ENCODE peak calls at places on chromosomes 11 and 22, in six cellular contexts. X is IMR-90, K is mesendoderm, E is neuronal stem cell, G is H1, P is mesenchymal stem cell. M is an unnamed sample.

GRCh38 chr22:45804986-45805325 is 133.3 kb downstream of the ATXN10 start:
- DNase-seq in X (peak), K (no peak), E (no peak), G (no peak), P (peak), M (no peak)

GRCh38 chr11:74677131-74677530 is 54.1 kb downstream of the CHRDL2 start:
- DNase-seq in X (no peak), K (no peak), E (no peak), G (peak), P (no peak), M (peak)

GRCh38 chr22:34236527-34236926 is 316.3 kb upstream of the LARGE1 start:
- DNase-seq in X (no peak), K (peak), E (no peak), G (no peak), P (no peak), M (no peak)

GRCh38 chr22:45534339-45535192 is 31.9 kb downstream of the FBLN1 start:
- DNase-seq in X (peak), K (no peak), E (no peak), G (no peak), P (peak), M (no peak)

GRCh38 chr11:3959015-3959917 is 103.8 kb downstream of the STIM1 start:
- DNase-seq in X (peak), K (peak), E (no peak), G (no peak), P (peak), M (no peak)

GRCh38 chr11:90229791-90230190 is 6.9 kb upstream of the CHORDC1 start:
- DNase-seq in X (peak), K (no peak), E (no peak), G (no peak), P (peak), M (no peak)

GRCh38 chr22:20273720-20274119 is 5.6 kb upstream of the RTN4R start:
- DNase-seq in X (no peak), K (no peak), E (no peak), G (no peak), P (no peak), M (no peak)

GRCh38 chr11:116595305-116595880 is 177.4 kb downstream of the BUD13 start:
- DNase-seq in X (no peak), K (no peak), E (no peak), G (no peak), P (no peak), M (no peak)

GRCh38 chr11:2149471-2150205 is 10.4 kb upstream of the IGF2 start:
- DNase-seq in X (no peak), K (no peak), E (no peak), G (no peak), P (no peak), M (no peak)

GRCh38 chr11:86978756-86979608 is 23.8 kb upstream of the FZD4 start:
- DNase-seq in X (peak), K (no peak), E (no peak), G (no peak), P (peak), M (no peak)
- H2BK15ac ChIP-seq in X (no peak), K (no peak), E (no peak), G (no peak), P (no peak), M (no peak)

DNA sequence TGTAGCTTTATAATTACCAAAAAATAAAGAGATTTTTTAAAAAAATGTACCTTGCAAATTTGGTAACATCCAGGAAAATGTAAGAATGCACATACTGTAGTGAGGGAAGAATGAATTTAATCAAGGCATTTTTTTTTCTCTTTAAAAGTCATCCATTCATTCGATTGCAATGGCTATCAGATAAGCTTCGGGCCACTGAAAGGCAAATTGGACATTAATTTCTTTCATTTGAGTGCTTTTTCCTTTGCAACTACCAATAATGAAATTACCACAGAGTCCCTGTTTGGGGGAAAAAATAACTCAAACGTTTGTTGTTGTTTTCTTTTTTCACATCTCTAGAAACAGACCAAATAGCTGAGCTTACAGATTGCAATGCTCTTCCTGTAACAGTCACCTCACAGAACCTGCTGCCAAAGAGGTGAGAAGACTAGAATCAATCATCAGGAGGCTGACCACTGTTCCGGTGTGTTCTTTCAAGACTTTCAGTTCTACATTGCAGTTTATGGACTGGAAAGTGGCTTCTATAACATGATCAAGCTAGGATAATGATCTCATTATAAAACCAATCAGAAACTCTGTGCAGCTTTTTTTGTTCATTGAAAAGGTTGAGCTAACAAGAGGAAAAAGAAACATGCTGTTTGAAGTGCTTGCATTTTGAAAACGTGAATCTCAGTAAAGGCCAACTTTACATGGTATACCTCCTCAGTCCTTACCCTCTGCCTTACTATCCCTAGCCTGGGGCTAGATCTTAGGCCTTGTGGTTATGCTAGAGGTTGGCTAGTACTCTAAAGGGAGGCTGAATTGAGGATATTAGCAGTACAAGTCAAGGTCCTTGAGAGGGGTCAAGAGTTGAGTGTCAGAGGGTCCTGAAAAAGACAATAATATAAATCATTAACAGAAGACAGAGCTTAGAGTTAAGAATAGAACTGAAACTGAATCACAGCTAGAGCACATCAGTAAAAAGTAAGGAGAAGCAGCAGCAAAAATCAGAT is 1276.1 kb downstream of the LRRC4C start:
- DNase-seq in X (no peak), K (no peak), E (no peak), G (no peak), P (no peak), M (no peak)
- H2BK15ac ChIP-seq in X (no peak), K (no peak), E (no peak), G (no peak), P (no peak), M (no peak)

DNA sequence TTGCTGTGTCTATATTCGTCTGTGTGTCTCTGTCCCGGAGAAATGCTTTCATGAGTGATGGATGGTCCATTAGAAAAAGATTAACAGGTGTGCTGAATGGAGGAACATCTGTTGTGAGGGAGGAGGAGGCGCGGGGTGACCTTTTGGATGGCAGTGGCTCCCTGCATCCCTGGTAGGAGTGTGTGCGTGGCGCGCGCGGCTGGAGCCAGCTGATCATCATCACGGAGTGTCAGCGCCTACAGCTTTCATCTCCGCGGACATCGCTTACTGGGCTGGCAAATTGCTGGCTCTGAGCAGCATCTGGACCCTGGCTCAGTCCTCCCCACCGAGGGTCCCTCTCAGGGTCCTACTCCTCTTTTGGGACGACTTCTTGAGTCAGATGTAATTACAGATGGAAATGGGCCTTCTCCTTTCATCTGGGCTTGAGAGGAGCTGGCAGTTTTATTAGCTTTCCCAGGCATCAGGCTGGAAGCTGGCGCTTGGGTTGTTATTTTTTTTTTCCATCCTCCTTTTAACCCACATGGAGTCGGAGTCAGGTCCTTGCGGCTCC is 85.3 kb downstream of the CACNA1I start:
- DNase-seq in X (no peak), K (no peak), E (no peak), G (no peak), P (no peak), M (no peak)
- H2BK15ac ChIP-seq in X (no peak), K (no peak), E (no peak), G (no peak), P (no peak), M (no peak)

DNA sequence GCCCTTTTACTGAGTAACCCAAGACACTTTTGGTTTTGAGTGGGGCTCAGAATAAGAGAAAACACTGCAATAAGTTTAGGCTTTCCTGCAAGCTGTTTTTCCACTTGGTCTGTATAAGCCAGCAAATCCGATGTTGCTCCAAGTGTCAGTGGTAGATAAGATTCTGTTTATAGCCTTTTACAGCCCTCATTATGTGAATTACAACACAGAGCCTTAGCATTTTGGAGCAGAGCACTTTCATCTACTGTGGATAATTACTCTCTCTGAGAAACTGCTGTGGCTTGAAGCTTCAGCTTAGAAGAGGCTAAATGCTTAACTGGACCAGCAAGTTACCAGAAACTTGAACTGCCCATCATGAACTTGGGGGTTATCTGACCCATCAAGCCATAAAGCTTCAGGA is 601.1 kb downstream of the JRKL start:
- DNase-seq in X (no peak), K (no peak), E (no peak), G (no peak), P (no peak), M (no peak)
- H2BK15ac ChIP-seq in X (no peak), K (no peak), E (no peak), G (no peak), P (no peak), M (no peak)

GRCh38 chr11:66559862-66560676 is 8.3 kb downstream of the CTSF start:
- DNase-seq in X (no peak), K (no peak), E (no peak), G (no peak), P (no peak), M (no peak)

GRCh38 chr11:66561178-66561974 is 7.0 kb downstream of the CTSF start:
- DNase-seq in X (no peak), K (no peak), E (no peak), G (no peak), P (no peak), M (no peak)

GRCh38 chr11:66562907-66563583 is 5.4 kb downstream of the CTSF start:
- DNase-seq in X (no peak), K (no peak), E (no peak), G (no peak), P (no peak), M (no peak)

GRCh38 chr11:66562275-66562674 is 6.1 kb downstream of the CTSF start:
- DNase-seq in X (no peak), K (no peak), E (no peak), G (no peak), P (no peak), M (no peak)

GRCh38 chr11:66561975-66562248 is 6.5 kb downstream of the CTSF start:
- DNase-seq in X (no peak), K (no peak), E (no peak), G (no peak), P (no peak), M (no peak)
- H2BK15ac ChIP-seq in X (no peak), K (no peak), E (no peak), G (no peak), P (no peak), M (no peak)

M was measured in H9.